ENCODE peak calls at places on chromosomes 16 and 17, in six cellular contexts. Z, N, C, V, B and F are unnamed samples. For H3K9me3 and H3K4me1, the result is how much of the 10 kb centered on the place peaks cover.

GRCh38 chr16:2121853-2122252 is 13.8 kb downstream of the PKD1 start:
- DNase-seq in B (no peak), Z (no peak), V (no peak), C (no peak), N (no peak), F (no peak)

GRCh38 chr16:68446941-68447675 is 1.2 kb downstream of the SMPD3 start:
- DNase-seq in V (no peak), N (no peak), C (no peak), B (no peak), Z (no peak), F (no peak)

GRCh38 chr17:62882284-62882683 is 74.2 kb upstream of the MARCHF10 start:
- DNase-seq in V (no peak), Z (no peak), B (no peak), C (no peak), N (no peak), F (no peak)

GRCh38 chr16:56780646-56781045 is 50.7 kb downstream of the NUP93 start:
- DNase-seq in B (no peak), C (no peak), Z (no peak), V (no peak), N (no peak), F (no peak)

GRCh38 chr17:17638467-17638866 is 42.8 kb upstream of the RAI1 start:
- DNase-seq in B (no peak), N (no peak), V (no peak), Z (no peak), C (no peak), F (peak)

GRCh38 chr16:14013571-14014283 is 57.4 kb upstream of the MRTFB start:
- DNase-seq in N (peak), B (no peak), Z (peak), V (no peak), C (peak), F (peak)

GRCh38 chr17:41625602-41626001 is 1.2 kb upstream of the KRT17 start:
- DNase-seq in V (no peak), C (peak), Z (no peak), N (peak), B (no peak), F (no peak)

GRCh38 chr16:2035431-2036199 is 8.9 kb downstream of the NHERF2 start:
- DNase-seq in C (peak), N (peak), B (no peak), Z (peak), V (no peak), F (no peak)

GRCh38 chr17:60926466-60927183 is 249.0 kb downstream of the BCAS3 start:
- DNase-seq in Z (no peak), B (no peak), C (peak), V (no peak), N (peak), F (no peak)

GRCh38 chr17:35931794-35932419 is 1.3 kb upstream of the RDM1 start:
- DNase-seq in V (no peak), N (no peak), B (no peak), C (peak), Z (no peak), F (no peak)

GRCh38 chr17:67443931-67444597 is 67.0 kb downstream of the PITPNC1 start:
- DNase-seq in V (no peak), C (peak), B (no peak), Z (no peak), N (no peak), F (peak)

GRCh38 chr17:19744922-19745757 is 3.0 kb downstream of the ALDH3A1 start:
- DNase-seq in V (peak), C (peak), Z (peak), N (peak), B (peak), F (peak)

DNA sequence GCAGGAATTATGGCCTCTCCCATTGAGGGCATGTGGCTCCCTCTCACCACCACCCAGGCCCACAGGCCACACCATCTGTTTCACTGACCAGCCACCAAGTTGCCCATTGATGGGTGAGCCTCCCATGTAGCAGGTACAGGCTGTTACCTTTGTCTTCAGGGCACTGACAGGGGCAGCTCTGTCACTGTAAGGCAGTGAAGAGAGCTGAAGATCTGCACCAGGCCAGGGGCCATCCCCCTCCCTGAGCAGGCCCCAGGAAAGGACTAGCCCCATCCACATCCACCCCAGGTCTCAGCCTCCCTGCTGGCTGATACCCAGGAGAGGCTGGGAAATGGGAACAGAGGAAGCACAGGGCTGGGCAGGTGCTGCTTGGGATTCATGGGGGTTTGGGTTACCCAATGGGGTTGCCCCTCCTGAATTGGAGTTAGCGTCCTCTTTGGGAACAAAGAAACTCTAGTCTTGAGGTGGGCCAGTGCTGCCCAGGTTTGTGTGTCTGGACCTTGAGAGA is 1691.4 kb downstream of the TP53TG3F start:
- DNase-seq in N (no peak), V (no peak), B (no peak), C (no peak), Z (no peak), F (no peak)
- H3K9me3 ChIP-seq in N (under half), V (under half), B (under half), C (under half), Z (under half), F (under half)

GRCh38 chr17:75147878-75148546 is 6.3 kb downstream of the JPT1 start:
- DNase-seq in B (no peak), Z (no peak), V (no peak), N (no peak), C (no peak), F (no peak)
- H3K4me1 ChIP-seq in B (under half), Z (under half), V (under half), N (under half), C (under half), F (under half)

GRCh38 chr16:3295209-3295608 is 10.0 kb downstream of the TIGD7 start:
- DNase-seq in Z (no peak), C (no peak), N (no peak), B (no peak), V (no peak), F (no peak)
- H3K9me3 ChIP-seq in Z (half or more), C (under half), N (under half), B (under half), V (under half), F (under half)

DNA sequence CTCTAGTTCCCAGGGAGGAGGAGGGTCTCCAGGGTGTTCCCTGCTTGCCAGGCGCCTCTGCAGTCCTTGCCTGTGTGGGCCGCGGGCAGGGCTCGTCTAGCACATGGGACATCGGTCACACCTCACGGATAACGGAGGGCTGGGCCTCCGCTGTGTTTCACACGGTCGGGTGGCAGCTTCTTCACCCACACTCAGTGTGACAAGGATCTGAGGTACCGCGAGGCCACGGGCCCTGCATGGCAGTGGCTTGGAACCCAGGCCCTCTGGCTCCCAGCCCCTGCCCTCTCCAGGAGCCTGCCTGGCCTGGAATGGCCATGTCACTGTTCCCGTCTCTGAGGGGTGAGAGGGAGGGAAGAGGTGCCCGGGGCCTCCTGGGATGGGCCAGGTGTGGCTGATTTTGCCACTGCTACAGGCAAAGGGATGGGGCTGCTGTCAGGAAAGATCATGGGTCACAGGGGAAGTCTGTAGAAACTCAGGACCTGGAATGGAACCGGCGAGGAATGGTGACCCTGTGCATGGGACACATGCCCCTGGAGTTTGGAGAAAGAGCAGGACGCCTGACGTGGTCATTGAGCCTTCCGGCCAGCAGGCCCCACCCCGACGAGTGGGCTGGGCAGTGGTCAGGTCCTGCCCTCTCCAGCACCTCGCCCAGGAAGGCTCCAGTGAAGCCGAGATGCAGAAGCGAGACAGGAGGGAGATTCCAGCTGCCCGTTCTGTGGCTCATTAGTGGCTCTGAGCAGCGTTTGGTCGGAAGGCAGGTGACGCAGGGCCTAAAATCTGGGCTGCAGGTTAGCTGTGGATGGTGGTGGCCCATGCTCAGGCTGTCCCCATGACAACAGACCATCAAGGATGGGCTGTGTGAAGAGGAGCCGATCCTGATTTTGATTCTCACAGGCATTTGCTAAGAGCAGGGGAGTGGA is 76.5 kb upstream of the GSE1 start:
- DNase-seq in B (no peak), N (no peak), V (no peak), Z (no peak), C (no peak), F (no peak)
- H3K4me1 ChIP-seq in B (under half), N (under half), V (under half), Z (under half), C (under half), F (under half)

GRCh38 chr16:31734265-31734664 is 139.3 kb upstream of the ZNF267 start:
- DNase-seq in C (no peak), N (no peak), B (no peak), Z (no peak), V (no peak), F (no peak)
- H3K9me3 ChIP-seq in C (under half), N (under half), B (under half), Z (under half), V (under half), F (under half)

GRCh38 chr16:87466975-87467501 is 25.8 kb downstream of the ZCCHC14 start:
- DNase-seq in Z (no peak), B (no peak), V (no peak), C (no peak), N (no peak), F (no peak)
- H3K4me1 ChIP-seq in Z (half or more), B (under half), V (under half), C (under half), N (under half), F (under half)

DNA sequence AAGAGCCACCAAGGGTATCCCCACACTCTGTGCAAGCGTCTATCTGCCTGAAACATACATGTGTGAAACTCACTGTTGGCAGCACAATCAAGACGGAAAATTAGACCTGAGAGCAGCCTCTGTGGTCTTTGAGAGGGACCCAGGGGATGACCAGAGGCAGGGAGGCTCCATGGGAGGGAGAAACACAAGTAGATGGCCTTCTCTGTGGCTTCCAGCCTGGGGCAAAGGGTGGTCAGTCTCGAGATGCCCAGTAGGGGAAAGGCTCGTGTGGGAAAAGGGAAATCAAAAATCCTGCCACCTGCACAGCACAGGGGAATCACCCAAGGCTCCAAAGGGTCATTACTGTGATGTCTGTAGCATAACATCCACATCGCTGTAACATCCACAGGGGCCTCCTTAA is 823.3 kb downstream of the KCNJ18 start:
- DNase-seq in V (no peak), Z (no peak), C (no peak), N (no peak), B (no peak), F (no peak)
- H3K9me3 ChIP-seq in V (under half), Z (under half), C (under half), N (under half), B (under half), F (under half)